ENCODE peak calls at places on chromosome 22, in eight cellular contexts. T is stimulated activated CD4-positive, alpha-beta T cell treated with anti-CD3 and anti-CD28 coated beads, Interleukin-1b, Interleukin-23, amount 100 ng/mL, for 24 hours; Z is effector CD8-positive, alpha-beta T cell; S is activated CD4-positive, alpha-beta T cell treated with anti-CD3 and anti-CD28 coated beads, Interleukin-2, amount 10 ng/mL, durations not matched to agents 7 days and 5 days; M is AG20443; U is iris pigment epithelial cell; H is sciatic nerve; A is T follicular helper cell. Y is an unnamed sample.

GRCh38 chr22:44546686-44547310 is 48.8 kb upstream of the RTL6 start:
- DNase-seq in M (no peak), T (no peak), A (no peak), U (no peak), S (no peak), Z (no peak), H (no peak), Y (no peak)

GRCh38 chr22:47176573-47177333 is 414.3 kb downstream of the TBC1D22A start:
- DNase-seq in H (peak; percentile 49), A (no peak), T (no peak), Z (no peak), S (no peak), U (no peak), M (no peak), Y (no peak)

GRCh38 chr22:36863281-36863680 is 2.5 kb downstream of the NCF4 start:
- DNase-seq in A (no peak), S (no peak), U (no peak), T (no peak), H (no peak), Z (no peak), M (no peak), Y (no peak)

GRCh38 chr22:31104869-31105268 is 2.5 kb downstream of the SELENOM start:
- DNase-seq in Z (no peak), S (no peak), H (peak; percentile 72), A (no peak), U (no peak), T (no peak), M (no peak), Y (no peak)

GRCh38 chr22:39625554-39626537 is 55.3 kb downstream of the CACNA1I start:
- DNase-seq in Z (no peak), M (no peak), U (no peak), T (no peak), H (no peak), A (no peak), S (no peak), Y (no peak)

GRCh38 chr22:46140989-46141928 is 9.1 kb upstream of the PPARA start:
- DNase-seq in Z (no peak), A (no peak), U (no peak), H (no peak), T (no peak), M (no peak), S (no peak), Y (no peak)

GRCh38 chr22:46162771-46163170 is 12.4 kb downstream of the PPARA start:
- DNase-seq in M (no peak), Z (no peak), A (no peak), H (no peak), T (no peak), S (no peak), U (no peak), Y (no peak)

GRCh38 chr22:17891427-17892167 is 117.3 kb upstream of the BID start:
- DNase-seq in H (no peak), M (no peak), Z (no peak), S (no peak), A (no peak), U (no peak), T (no peak), Y (no peak)

GRCh38 chr22:26927841-26928240 is 270.5 kb downstream of the MIAT start:
- DNase-seq in T (no peak), S (no peak), H (no peak), Z (no peak), A (no peak), M (no peak), U (no peak), Y (no peak)

GRCh38 chr22:25346859-25347751 is 127.7 kb downstream of the CRYBB2 start:
- DNase-seq in T (no peak), H (no peak), S (no peak), A (no peak), Z (no peak), U (peak; percentile 43), M (no peak), Y (peak; percentile 24)

GRCh38 chr22:17726561-17727243 is 47.6 kb downstream of the BID start:
- DNase-seq in Z (no peak), M (no peak), H (no peak), A (no peak), T (no peak), S (peak; percentile 13), U (peak; percentile 66), Y (peak; percentile 20)

GRCh38 chr22:35605787-35606492 is 11.2 kb downstream of the MB start:
- DNase-seq in T (no peak), M (no peak), Z (no peak), H (no peak), A (no peak), U (no peak), S (no peak), Y (no peak)

Y was measured in foreskin fibroblast.